ENCODE peak calls at places on chromosomes 6 and 20, in six cellular contexts. One of them, this sample, is unnamed.

GRCh38 chr6:111996159-111996558 is 57.7 kb upstream of the CCN6 start:
- DNase-seq in choroid plexus epithelial cell: no peak
- DNase-seq in A673: no peak
- DNase-seq in tibial artery: no peak
- DNase-seq in cardiac fibroblast: no peak
- DNase-seq in HFF-Myc: no peak
- DNase-seq in this sample: no peak

GRCh38 chr20:37903317-37904007 is 535 bp downstream of the VSTM2L start:
- DNase-seq in choroid plexus epithelial cell: no peak
- DNase-seq in A673: no peak
- DNase-seq in tibial artery: no peak
- DNase-seq in cardiac fibroblast: no peak
- DNase-seq in HFF-Myc: no peak
- DNase-seq in this sample: no peak

GRCh38 chr20:61500791-61501321 is 248.8 kb downstream of the CDH4 start:
- DNase-seq in choroid plexus epithelial cell: peak
- DNase-seq in A673: no peak
- DNase-seq in tibial artery: no peak
- DNase-seq in cardiac fibroblast: peak
- DNase-seq in HFF-Myc: no peak
- DNase-seq in this sample: no peak

GRCh38 chr6:125301435-125302391 is at the start of gene HDDC2:
- DNase-seq in choroid plexus epithelial cell: peak
- DNase-seq in A673: peak
- DNase-seq in tibial artery: peak
- DNase-seq in cardiac fibroblast: peak
- DNase-seq in HFF-Myc: no peak
- DNase-seq in this sample: peak

GRCh38 chr6:119273799-119274595 is 75.6 kb downstream of the MAN1A1 start:
- DNase-seq in choroid plexus epithelial cell: peak
- DNase-seq in A673: no peak
- DNase-seq in tibial artery: no peak
- DNase-seq in cardiac fibroblast: peak
- DNase-seq in HFF-Myc: peak
- DNase-seq in this sample: peak

GRCh38 chr6:98633886-98634285 is 200.5 kb upstream of the POU3F2 start:
- DNase-seq in choroid plexus epithelial cell: no peak
- DNase-seq in A673: peak
- DNase-seq in tibial artery: no peak
- DNase-seq in cardiac fibroblast: no peak
- DNase-seq in HFF-Myc: no peak
- DNase-seq in this sample: no peak

GRCh38 chr6:159067334-159067733 is 22.5 kb upstream of the TAGAP start:
- DNase-seq in choroid plexus epithelial cell: no peak
- DNase-seq in A673: no peak
- DNase-seq in tibial artery: no peak
- DNase-seq in cardiac fibroblast: no peak
- DNase-seq in HFF-Myc: no peak
- DNase-seq in this sample: peak

GRCh38 chr6:431986-432385 is 40.4 kb downstream of the IRF4 start:
- DNase-seq in choroid plexus epithelial cell: no peak
- DNase-seq in A673: peak
- DNase-seq in tibial artery: no peak
- DNase-seq in cardiac fibroblast: no peak
- DNase-seq in HFF-Myc: no peak
- DNase-seq in this sample: peak

GRCh38 chr6:43146228-43146627 is 24.8 kb upstream of the SRF start:
- DNase-seq in choroid plexus epithelial cell: no peak
- DNase-seq in A673: no peak
- DNase-seq in tibial artery: no peak
- DNase-seq in cardiac fibroblast: no peak
- DNase-seq in HFF-Myc: no peak
- DNase-seq in this sample: no peak

GRCh38 chr6:113847435-113847834 is 9.7 kb upstream of the MARCKS start:
- DNase-seq in choroid plexus epithelial cell: no peak
- DNase-seq in A673: no peak
- DNase-seq in tibial artery: no peak
- DNase-seq in cardiac fibroblast: peak
- DNase-seq in HFF-Myc: no peak
- DNase-seq in this sample: peak

GRCh38 chr20:62668441-62669027 is 26.2 kb downstream of the SLCO4A1 start:
- DNase-seq in choroid plexus epithelial cell: peak
- DNase-seq in A673: peak
- DNase-seq in tibial artery: peak
- DNase-seq in cardiac fibroblast: peak
- DNase-seq in HFF-Myc: peak
- DNase-seq in this sample: peak

GRCh38 chr6:125812394-125813231 is 21.9 kb downstream of the NCOA7 start:
- DNase-seq in choroid plexus epithelial cell: peak
- DNase-seq in A673: peak
- DNase-seq in tibial artery: no peak
- DNase-seq in cardiac fibroblast: peak
- DNase-seq in HFF-Myc: peak
- DNase-seq in this sample: peak

GRCh38 chr6:49676671-49677281 is 36.6 kb downstream of the CRISP2 start:
- DNase-seq in choroid plexus epithelial cell: peak
- DNase-seq in A673: no peak
- DNase-seq in tibial artery: no peak
- DNase-seq in cardiac fibroblast: peak
- DNase-seq in HFF-Myc: no peak
- DNase-seq in this sample: peak

GRCh38 chr6:42142118-42142835 is at the start of gene C6orf132:
- DNase-seq in choroid plexus epithelial cell: peak
- DNase-seq in A673: no peak
- DNase-seq in tibial artery: peak
- DNase-seq in cardiac fibroblast: no peak
- DNase-seq in HFF-Myc: no peak
- DNase-seq in this sample: no peak

GRCh38 chr20:47019106-47019824 is 124.6 kb downstream of the EYA2 start:
- DNase-seq in choroid plexus epithelial cell: peak
- DNase-seq in A673: no peak
- DNase-seq in tibial artery: no peak
- DNase-seq in cardiac fibroblast: no peak
- DNase-seq in HFF-Myc: peak
- DNase-seq in this sample: peak

GRCh38 chr6:36343109-36343508 is 6.4 kb upstream of the BNIP5 start:
- DNase-seq in choroid plexus epithelial cell: no peak
- DNase-seq in A673: no peak
- DNase-seq in tibial artery: no peak
- DNase-seq in cardiac fibroblast: no peak
- DNase-seq in HFF-Myc: no peak
- DNase-seq in this sample: no peak

GRCh38 chr20:24764825-24765224 is 184.2 kb upstream of the CST7 start:
- DNase-seq in choroid plexus epithelial cell: peak
- DNase-seq in A673: no peak
- DNase-seq in tibial artery: peak
- DNase-seq in cardiac fibroblast: no peak
- DNase-seq in HFF-Myc: no peak
- DNase-seq in this sample: no peak

GRCh38 chr6:96007663-96008062 is 8.1 kb upstream of the FUT9 start:
- DNase-seq in choroid plexus epithelial cell: no peak
- DNase-seq in A673: no peak
- DNase-seq in tibial artery: no peak
- DNase-seq in cardiac fibroblast: no peak
- DNase-seq in HFF-Myc: no peak
- DNase-seq in this sample: no peak

GRCh38 chr6:33787954-33788693 is 806 bp downstream of the LEMD2 start:
- DNase-seq in choroid plexus epithelial cell: peak
- DNase-seq in A673: peak
- DNase-seq in tibial artery: peak
- DNase-seq in cardiac fibroblast: peak
- DNase-seq in HFF-Myc: no peak
- DNase-seq in this sample: peak

GRCh38 chr6:153034139-153034538 is 31.6 kb upstream of the MTRF1L start:
- DNase-seq in choroid plexus epithelial cell: no peak
- DNase-seq in A673: no peak
- DNase-seq in tibial artery: no peak
- DNase-seq in cardiac fibroblast: no peak
- DNase-seq in HFF-Myc: no peak
- DNase-seq in this sample: no peak

GRCh38 chr20:2005831-2006426 is 12.1 kb upstream of the PDYN start:
- DNase-seq in choroid plexus epithelial cell: peak
- DNase-seq in A673: peak
- DNase-seq in tibial artery: no peak
- DNase-seq in cardiac fibroblast: peak
- DNase-seq in HFF-Myc: peak
- DNase-seq in this sample: peak

GRCh38 chr6:105482227-105482839 is 79.5 kb upstream of the PREP start:
- DNase-seq in choroid plexus epithelial cell: peak
- DNase-seq in A673: peak
- DNase-seq in tibial artery: no peak
- DNase-seq in cardiac fibroblast: peak
- DNase-seq in HFF-Myc: no peak
- DNase-seq in this sample: peak

GRCh38 chr20:62040381-62040922 is 25.2 kb downstream of the TAF4 start:
- DNase-seq in choroid plexus epithelial cell: no peak
- DNase-seq in A673: no peak
- DNase-seq in tibial artery: no peak
- DNase-seq in cardiac fibroblast: no peak
- DNase-seq in HFF-Myc: no peak
- DNase-seq in this sample: no peak

GRCh38 chr20:50353289-50353961 is 156.8 kb upstream of the PTPN1 start:
- DNase-seq in choroid plexus epithelial cell: no peak
- DNase-seq in A673: no peak
- DNase-seq in tibial artery: no peak
- DNase-seq in cardiac fibroblast: no peak
- DNase-seq in HFF-Myc: no peak
- DNase-seq in this sample: no peak

GRCh38 chr6:148616811-148617210 is 130.0 kb upstream of the UST start:
- DNase-seq in choroid plexus epithelial cell: no peak
- DNase-seq in A673: no peak
- DNase-seq in tibial artery: no peak
- DNase-seq in cardiac fibroblast: peak
- DNase-seq in HFF-Myc: no peak
- DNase-seq in this sample: peak

GRCh38 chr6:44388135-44388487 is 605 bp downstream of the CDC5L start:
- DNase-seq in choroid plexus epithelial cell: no peak
- DNase-seq in A673: no peak
- DNase-seq in tibial artery: no peak
- DNase-seq in cardiac fibroblast: no peak
- DNase-seq in HFF-Myc: no peak
- DNase-seq in this sample: no peak

DNA sequence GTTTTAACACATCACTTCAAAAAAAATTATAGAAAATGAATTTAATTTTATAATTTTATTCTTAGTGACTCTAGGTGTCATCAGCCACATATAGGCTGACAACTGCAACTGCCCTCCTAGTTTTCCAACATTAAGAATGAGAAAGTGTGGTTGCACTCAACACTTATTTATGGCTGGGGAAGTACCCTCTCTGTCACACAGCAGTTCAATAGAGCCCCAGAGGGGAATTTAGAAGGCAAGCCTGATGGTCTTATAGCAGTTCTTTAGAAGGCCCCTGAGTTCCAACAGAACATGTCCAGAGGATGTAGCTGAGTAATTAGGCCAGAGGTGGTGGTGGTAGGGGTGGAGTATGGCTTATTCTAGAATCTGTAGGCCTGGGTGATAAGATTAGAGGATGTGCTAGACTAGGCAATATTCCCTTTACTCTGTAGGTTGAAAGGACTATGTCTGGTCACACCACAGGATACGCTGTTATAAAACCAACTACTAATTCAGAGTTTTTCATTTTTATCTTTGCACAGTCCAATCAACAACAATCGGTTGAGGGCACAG is 226.5 kb upstream of the CITED2 start:
- DNase-seq in choroid plexus epithelial cell: no peak
- DNase-seq in A673: no peak
- DNase-seq in tibial artery: no peak
- DNase-seq in cardiac fibroblast: no peak
- DNase-seq in HFF-Myc: no peak
- DNase-seq in this sample: no peak
- TF ChIP-seq CTCF in choroid plexus epithelial cell: no peak
- TF ChIP-seq CTCF in A673: no peak
- TF ChIP-seq CTCF in tibial artery: no peak
- TF ChIP-seq CTCF in cardiac fibroblast: no peak
- TF ChIP-seq CTCF in HFF-Myc: no peak
- TF ChIP-seq CTCF in this sample: no peak

DNA sequence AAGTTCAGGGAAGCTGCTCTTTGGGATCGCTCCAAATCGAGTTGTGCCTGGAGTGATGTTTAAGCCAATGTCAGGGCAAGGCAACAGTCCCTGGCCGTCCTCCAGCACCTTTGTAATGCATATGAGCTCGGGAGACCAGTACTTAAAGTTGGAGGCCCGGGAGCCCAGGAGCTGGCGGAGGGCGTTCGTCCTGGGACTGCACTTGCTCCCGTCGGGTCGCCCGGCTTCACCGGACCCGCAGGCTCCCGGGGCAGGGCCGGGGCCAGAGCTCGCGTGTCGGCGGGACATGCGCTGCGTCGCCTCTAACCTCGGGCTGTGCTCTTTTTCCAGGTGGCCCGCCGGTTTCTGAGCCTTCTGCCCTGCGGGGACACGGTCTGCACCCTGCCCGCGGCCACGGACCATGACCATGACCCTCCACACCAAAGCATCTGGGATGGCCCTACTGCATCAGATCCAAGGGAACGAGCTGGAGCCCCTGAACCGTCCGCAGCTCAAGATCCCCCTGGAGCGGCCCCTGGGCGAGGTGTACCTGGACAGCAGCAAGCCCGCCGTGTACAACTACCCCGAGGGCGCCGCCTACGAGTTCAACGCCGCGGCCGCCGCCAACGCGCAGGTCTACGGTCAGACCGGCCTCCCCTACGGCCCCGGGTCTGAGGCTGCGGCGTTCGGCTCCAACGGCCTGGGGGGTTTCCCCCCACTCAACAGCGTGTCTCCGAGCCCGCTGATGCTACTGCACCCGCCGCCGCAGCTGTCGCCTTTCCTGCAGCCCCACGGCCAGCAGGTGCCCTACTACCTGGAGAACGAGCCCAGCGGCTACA is at the start of gene ESR1:
- DNase-seq in choroid plexus epithelial cell: peak
- DNase-seq in A673: peak
- DNase-seq in tibial artery: peak
- DNase-seq in cardiac fibroblast: peak
- DNase-seq in HFF-Myc: no peak
- DNase-seq in this sample: peak
- H3K4me3 ChIP-seq in choroid plexus epithelial cell: peak
- H3K4me3 ChIP-seq in A673: no peak
- H3K4me3 ChIP-seq in tibial artery: peak
- H3K4me3 ChIP-seq in cardiac fibroblast: no peak
- H3K4me3 ChIP-seq in HFF-Myc: peak
- H3K4me3 ChIP-seq in this sample: peak

DNA sequence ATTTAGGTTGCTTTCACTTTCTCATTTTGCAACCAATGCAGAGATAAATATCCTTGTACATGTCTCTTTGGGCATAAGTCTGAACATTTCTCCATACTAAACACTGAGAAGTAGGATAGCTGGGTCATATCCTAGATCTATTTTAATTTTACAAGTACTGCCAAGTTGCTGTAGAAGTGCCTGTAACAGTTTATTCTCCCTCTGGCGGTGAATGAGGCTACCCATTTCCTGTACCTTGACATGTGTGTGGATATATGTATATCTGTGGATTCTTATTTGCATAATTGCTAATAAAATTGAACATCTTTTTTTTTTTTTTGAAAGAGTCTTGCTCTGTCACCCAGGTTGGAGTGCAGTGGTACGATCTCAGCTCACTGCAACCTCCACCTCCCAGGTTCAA is 48.0 kb upstream of the PNRC1 start:
- DNase-seq in choroid plexus epithelial cell: no peak
- DNase-seq in A673: peak
- DNase-seq in tibial artery: no peak
- DNase-seq in cardiac fibroblast: peak
- DNase-seq in HFF-Myc: no peak
- DNase-seq in this sample: peak
- TF ChIP-seq CTCF in choroid plexus epithelial cell: no peak
- TF ChIP-seq CTCF in A673: peak
- TF ChIP-seq CTCF in tibial artery: peak
- TF ChIP-seq CTCF in cardiac fibroblast: peak
- TF ChIP-seq CTCF in HFF-Myc: no peak
- TF ChIP-seq CTCF in this sample: peak

GRCh38 chr6:166415833-166416347 is 33.1 kb upstream of the MPC1 start:
- DNase-seq in choroid plexus epithelial cell: no peak
- DNase-seq in A673: no peak
- DNase-seq in tibial artery: peak
- DNase-seq in cardiac fibroblast: no peak
- DNase-seq in HFF-Myc: no peak
- DNase-seq in this sample: no peak
- H3K4me3 ChIP-seq in choroid plexus epithelial cell: no peak
- H3K4me3 ChIP-seq in A673: no peak
- H3K4me3 ChIP-seq in tibial artery: no peak
- H3K4me3 ChIP-seq in cardiac fibroblast: no peak
- H3K4me3 ChIP-seq in HFF-Myc: no peak
- H3K4me3 ChIP-seq in this sample: no peak